ENCODE peak calls at places on chromosomes 16 and 17, in five cellular contexts. One of them, this sample, is unnamed.

GRCh38 chr16:84040823-84041391 is 1.7 kb downstream of the SLC38A8 start:
- DNase-seq in esophagus squamous epithelium: no peak
- DNase-seq in stimulated activated CD4-positive, alpha-beta T cell treated with anti-CD3 and anti-CD28 coated beads, Interleukin-12 subunit alpha, Interleukin-12 subunit beta, amount 100 ng/mL, for 48 hours: no peak
- DNase-seq in posterior cingulate gyrus: peak
- DNase-seq in OCI-M1: no peak
- DNase-seq in this sample: no peak

GRCh38 chr17:65797101-65797500 is 235.7 kb upstream of the AXIN2 start:
- DNase-seq in esophagus squamous epithelium: no peak
- DNase-seq in stimulated activated CD4-positive, alpha-beta T cell treated with anti-CD3 and anti-CD28 coated beads, Interleukin-12 subunit alpha, Interleukin-12 subunit beta, amount 100 ng/mL, for 48 hours: no peak
- DNase-seq in posterior cingulate gyrus: no peak
- DNase-seq in OCI-M1: no peak
- DNase-seq in this sample: no peak

GRCh38 chr17:81035389-81036127 is 607 bp downstream of the BAIAP2 start:
- DNase-seq in esophagus squamous epithelium: no peak
- DNase-seq in stimulated activated CD4-positive, alpha-beta T cell treated with anti-CD3 and anti-CD28 coated beads, Interleukin-12 subunit alpha, Interleukin-12 subunit beta, amount 100 ng/mL, for 48 hours: no peak
- DNase-seq in posterior cingulate gyrus: peak
- DNase-seq in OCI-M1: peak
- DNase-seq in this sample: no peak

GRCh38 chr17:65660947-65661346 is 99.5 kb upstream of the AXIN2 start:
- DNase-seq in esophagus squamous epithelium: no peak
- DNase-seq in stimulated activated CD4-positive, alpha-beta T cell treated with anti-CD3 and anti-CD28 coated beads, Interleukin-12 subunit alpha, Interleukin-12 subunit beta, amount 100 ng/mL, for 48 hours: no peak
- DNase-seq in posterior cingulate gyrus: no peak
- DNase-seq in OCI-M1: no peak
- DNase-seq in this sample: no peak

GRCh38 chr17:74274060-74274702 is at the start of gene DNAI2:
- DNase-seq in esophagus squamous epithelium: no peak
- DNase-seq in stimulated activated CD4-positive, alpha-beta T cell treated with anti-CD3 and anti-CD28 coated beads, Interleukin-12 subunit alpha, Interleukin-12 subunit beta, amount 100 ng/mL, for 48 hours: no peak
- DNase-seq in posterior cingulate gyrus: no peak
- DNase-seq in OCI-M1: no peak
- DNase-seq in this sample: peak

GRCh38 chr16:12558641-12559040 is 245.0 kb downstream of the CPPED1 start:
- DNase-seq in esophagus squamous epithelium: no peak
- DNase-seq in stimulated activated CD4-positive, alpha-beta T cell treated with anti-CD3 and anti-CD28 coated beads, Interleukin-12 subunit alpha, Interleukin-12 subunit beta, amount 100 ng/mL, for 48 hours: no peak
- DNase-seq in posterior cingulate gyrus: no peak
- DNase-seq in OCI-M1: no peak
- DNase-seq in this sample: no peak

GRCh38 chr17:43878260-43879082 is 28.9 kb downstream of the MPP2 start:
- DNase-seq in esophagus squamous epithelium: no peak
- DNase-seq in stimulated activated CD4-positive, alpha-beta T cell treated with anti-CD3 and anti-CD28 coated beads, Interleukin-12 subunit alpha, Interleukin-12 subunit beta, amount 100 ng/mL, for 48 hours: peak
- DNase-seq in posterior cingulate gyrus: peak
- DNase-seq in OCI-M1: peak
- DNase-seq in this sample: peak

GRCh38 chr16:87314990-87315420 is 2.2 kb downstream of the C16orf95 start:
- DNase-seq in esophagus squamous epithelium: no peak
- DNase-seq in stimulated activated CD4-positive, alpha-beta T cell treated with anti-CD3 and anti-CD28 coated beads, Interleukin-12 subunit alpha, Interleukin-12 subunit beta, amount 100 ng/mL, for 48 hours: no peak
- DNase-seq in posterior cingulate gyrus: peak
- DNase-seq in OCI-M1: no peak
- DNase-seq in this sample: no peak

GRCh38 chr17:50109207-50109606 is 14.1 kb downstream of the PDK2 start:
- DNase-seq in esophagus squamous epithelium: no peak
- DNase-seq in stimulated activated CD4-positive, alpha-beta T cell treated with anti-CD3 and anti-CD28 coated beads, Interleukin-12 subunit alpha, Interleukin-12 subunit beta, amount 100 ng/mL, for 48 hours: no peak
- DNase-seq in posterior cingulate gyrus: no peak
- DNase-seq in OCI-M1: no peak
- DNase-seq in this sample: no peak

GRCh38 chr16:89314357-89314756 is 96.9 kb downstream of the ZNF778 start:
- DNase-seq in esophagus squamous epithelium: no peak
- DNase-seq in stimulated activated CD4-positive, alpha-beta T cell treated with anti-CD3 and anti-CD28 coated beads, Interleukin-12 subunit alpha, Interleukin-12 subunit beta, amount 100 ng/mL, for 48 hours: no peak
- DNase-seq in posterior cingulate gyrus: peak
- DNase-seq in OCI-M1: no peak
- DNase-seq in this sample: peak

GRCh38 chr16:674968-675883 is at the start of gene RHBDL1:
- DNase-seq in esophagus squamous epithelium: no peak
- DNase-seq in stimulated activated CD4-positive, alpha-beta T cell treated with anti-CD3 and anti-CD28 coated beads, Interleukin-12 subunit alpha, Interleukin-12 subunit beta, amount 100 ng/mL, for 48 hours: no peak
- DNase-seq in posterior cingulate gyrus: peak
- DNase-seq in OCI-M1: no peak
- DNase-seq in this sample: no peak

GRCh38 chr16:23152386-23153178 is 3.3 kb upstream of the USP31 start:
- DNase-seq in esophagus squamous epithelium: no peak
- DNase-seq in stimulated activated CD4-positive, alpha-beta T cell treated with anti-CD3 and anti-CD28 coated beads, Interleukin-12 subunit alpha, Interleukin-12 subunit beta, amount 100 ng/mL, for 48 hours: no peak
- DNase-seq in posterior cingulate gyrus: no peak
- DNase-seq in OCI-M1: no peak
- DNase-seq in this sample: no peak

GRCh38 chr16:68510775-68511174 is 28.3 kb upstream of the ZFP90 start:
- DNase-seq in esophagus squamous epithelium: no peak
- DNase-seq in stimulated activated CD4-positive, alpha-beta T cell treated with anti-CD3 and anti-CD28 coated beads, Interleukin-12 subunit alpha, Interleukin-12 subunit beta, amount 100 ng/mL, for 48 hours: no peak
- DNase-seq in posterior cingulate gyrus: no peak
- DNase-seq in OCI-M1: no peak
- DNase-seq in this sample: no peak